ENCODE peak calls at places on chromosomes 6 and 20, in nine cellular contexts. C, B, K, T, U, F, V, Z and I are unnamed samples.

GRCh38 chr6:24600903-24601302 is 45.1 kb downstream of the KIAA0319 start:
- DNase-seq in Z (no peak), T (no peak), V (no peak), U (no peak), B (no peak), K (no peak), F (no peak), C (no peak), I (no peak)

GRCh38 chr6:10138917-10139316 is 276.0 kb downstream of the TFAP2A start:
- DNase-seq in K (no peak), T (no peak), U (no peak), F (no peak), C (no peak), Z (no peak), V (no peak), B (no peak), I (no peak)

GRCh38 chr20:36820928-36821327 is 47.4 kb upstream of the DSN1 start:
- DNase-seq in F (no peak), B (no peak), V (no peak), T (no peak), U (no peak), C (no peak), K (no peak), Z (no peak), I (no peak)

GRCh38 chr20:62025832-62026563 is 39.7 kb downstream of the TAF4 start:
- DNase-seq in F (no peak), U (no peak), V (no peak), C (no peak), K (peak; percentile 57), Z (no peak), B (no peak), T (peak; percentile 29), I (no peak)

GRCh38 chr20:59004763-59005522 is 2.1 kb downstream of the CTSZ start:
- DNase-seq in C (no peak), U (peak; percentile 78), F (peak; percentile 51), V (peak; percentile 18), T (peak; percentile 22), K (no peak), B (peak; percentile 86), Z (peak; percentile 90), I (no peak)

GRCh38 chr20:45366631-45367030 is 3.7 kb downstream of the SYS1 start:
- DNase-seq in C (no peak), F (no peak), T (no peak), V (no peak), U (peak; percentile 47), B (no peak), Z (no peak), K (no peak), I (no peak)

GRCh38 chr6:160088774-160089533 is 32.7 kb upstream of the SLC22A1 start:
- DNase-seq in C (no peak), U (no peak), K (no peak), Z (no peak), B (no peak), F (no peak), T (no peak), V (no peak), I (no peak)

GRCh38 chr20:957544-957943 is 41.4 kb upstream of the ANGPT4 start:
- DNase-seq in F (no peak), B (no peak), U (no peak), V (no peak), C (no peak), K (no peak), Z (no peak), T (no peak), I (no peak)

GRCh38 chr6:134436281-134436815 is 118.4 kb upstream of the SGK1 start:
- DNase-seq in Z (peak; percentile 88), V (no peak), B (peak; percentile 24), U (no peak), K (no peak), T (peak; percentile 20), F (peak; percentile 58), C (no peak), I (peak; percentile 26)

GRCh38 chr6:32954983-32955802 is 2.3 kb upstream of the HLA-DMA start:
- DNase-seq in V (no peak), B (peak; percentile 42), C (no peak), Z (no peak), F (peak; percentile 11), K (peak; percentile 68), U (no peak), T (no peak), I (no peak)

GRCh38 chr6:14423955-14424354 is 306.4 kb downstream of the CD83 start:
- DNase-seq in Z (no peak), B (no peak), F (no peak), T (no peak), C (no peak), U (no peak), V (no peak), K (no peak), I (no peak)

GRCh38 chr20:52448513-52448912 is 256.9 kb upstream of the ZFP64 start:
- DNase-seq in Z (no peak), K (no peak), V (no peak), C (peak; percentile 62), U (no peak), T (no peak), F (no peak), B (no peak), I (no peak)

GRCh38 chr20:18276821-18277220 is 11.5 kb upstream of the ZNF133 start:
- DNase-seq in T (peak; percentile 22), V (peak; percentile 48), F (peak; percentile 75), C (peak; percentile 62), K (peak; percentile 77), U (no peak), B (peak; percentile 77), Z (no peak), I (peak; percentile 45)

GRCh38 chr6:169161572-169162167 is 92.0 kb downstream of the THBS2 start:
- DNase-seq in F (no peak), B (no peak), C (peak; percentile 15), Z (peak; percentile 86), T (no peak), K (no peak), V (no peak), U (no peak), I (no peak)

GRCh38 chr6:41730531-41731436 is 4.6 kb downstream of the TFEB start:
- DNase-seq in U (no peak), B (no peak), C (no peak), T (no peak), Z (no peak), F (no peak), V (no peak), K (no peak), I (peak; percentile 18)

DNA sequence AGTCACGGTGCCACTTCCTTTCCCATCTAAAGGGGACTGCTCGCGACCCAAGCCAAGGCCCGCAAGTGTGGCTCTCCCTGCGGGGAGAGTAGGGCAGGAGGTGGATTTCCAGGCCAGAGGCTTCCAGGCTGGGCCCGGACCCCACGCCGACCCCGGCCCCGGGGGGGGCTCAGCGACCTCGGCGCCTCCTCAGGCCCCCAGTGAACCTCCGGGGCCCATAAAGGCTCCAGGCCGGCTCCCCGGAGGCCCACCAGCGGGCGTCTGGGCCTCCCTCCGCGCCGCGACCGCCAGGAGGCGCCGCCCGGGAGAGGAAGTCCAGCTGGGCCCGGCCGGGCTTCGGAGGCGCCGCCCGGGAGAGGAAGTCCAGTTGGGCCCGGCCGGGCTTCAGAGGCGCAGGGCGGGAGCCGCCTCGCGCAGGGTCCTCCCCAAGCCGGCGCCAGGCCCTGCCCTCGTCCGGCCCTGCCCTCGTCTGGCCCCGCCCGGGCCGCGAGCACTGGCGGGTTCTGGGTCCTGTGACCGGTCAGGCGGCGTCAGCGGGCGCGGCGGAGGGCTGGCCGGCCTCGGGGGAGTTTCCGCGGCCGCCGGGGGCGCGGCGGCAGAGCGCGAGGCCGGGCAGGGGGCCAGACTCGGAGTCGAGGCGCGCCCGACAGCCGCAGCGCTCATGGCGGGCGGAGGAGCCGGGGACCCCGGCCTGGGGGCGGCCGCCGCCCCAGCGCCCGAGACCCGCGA is at the start of gene RAB32:
- DNase-seq in K (peak; percentile 92), V (peak; percentile 87), T (peak; percentile 93), F (peak; percentile 95), C (peak; percentile 89), B (peak; percentile 93), U (peak; percentile 96), Z (peak; percentile 97), I (peak; percentile 72)
- H3K4me3 ChIP-seq in K (peak within 1 kb of the TSS; percentile 42), V (peak within 1 kb of the TSS; percentile 57), T (peak within 1 kb of the TSS; percentile 84), F (peak within 1 kb of the TSS; percentile 55), C (peak within 1 kb of the TSS; percentile 76), B (peak within 1 kb of the TSS; percentile 89), U (peak within 1 kb of the TSS; percentile 84), Z (peak within 1 kb of the TSS; percentile 51), I (peak within 1 kb of the TSS; percentile 68)

GRCh38 chr6:131950767-131951575 is at the start of gene CCN2:
- DNase-seq in T (peak; percentile 86), F (peak; percentile 52), K (peak; percentile 87), U (peak; percentile 95), Z (peak; percentile 96), B (peak; percentile 84), V (peak; percentile 76), C (peak; percentile 90), I (peak; percentile 40)
- TF ChIP-seq POLR2A in T (peak; percentile 76), F (peak; percentile 88), K (peak; percentile 92), U (no peak), Z (no peak), B (peak; percentile 88), V (peak; percentile 52), C (peak; percentile 64), I (peak; percentile 43)

GRCh38 chr6:16135078-16135477 is 6.2 kb downstream of the MYLIP start:
- DNase-seq in B (no peak), K (no peak), T (no peak), C (no peak), F (no peak), V (no peak), U (no peak), Z (no peak), I (no peak)
- H3K4me3 ChIP-seq in B (no peak overlapping the region), K (no peak overlapping the region), T (no peak overlapping the region), C (no peak overlapping the region), F (no peak overlapping the region), V (no peak overlapping the region), U (no peak overlapping the region), Z (no peak overlapping the region), I (no peak overlapping the region)

GRCh38 chr6:11771473-11772048 is 7.0 kb downstream of the ADTRP start:
- DNase-seq in T (no peak), V (no peak), U (no peak), K (no peak), Z (no peak), F (no peak), C (no peak), B (no peak), I (no peak)

GRCh38 chr6:11767458-11767857 is 11.1 kb downstream of the ADTRP start:
- DNase-seq in U (no peak), Z (no peak), F (no peak), B (no peak), C (no peak), V (no peak), T (no peak), K (no peak), I (no peak)

GRCh38 chr6:11770546-11771466 is 7.8 kb downstream of the ADTRP start:
- DNase-seq in V (peak; percentile 84), C (peak; percentile 77), B (peak; percentile 91), Z (peak; percentile 98), T (peak; percentile 92), K (peak; percentile 52), F (peak; percentile 54), U (peak; percentile 96), I (peak; percentile 88)

GRCh38 chr6:11769816-11770545 is 8.6 kb downstream of the ADTRP start:
- DNase-seq in F (no peak), V (no peak), C (no peak), B (peak; percentile 41), Z (no peak), T (no peak), K (no peak), U (no peak), I (no peak)

DNA sequence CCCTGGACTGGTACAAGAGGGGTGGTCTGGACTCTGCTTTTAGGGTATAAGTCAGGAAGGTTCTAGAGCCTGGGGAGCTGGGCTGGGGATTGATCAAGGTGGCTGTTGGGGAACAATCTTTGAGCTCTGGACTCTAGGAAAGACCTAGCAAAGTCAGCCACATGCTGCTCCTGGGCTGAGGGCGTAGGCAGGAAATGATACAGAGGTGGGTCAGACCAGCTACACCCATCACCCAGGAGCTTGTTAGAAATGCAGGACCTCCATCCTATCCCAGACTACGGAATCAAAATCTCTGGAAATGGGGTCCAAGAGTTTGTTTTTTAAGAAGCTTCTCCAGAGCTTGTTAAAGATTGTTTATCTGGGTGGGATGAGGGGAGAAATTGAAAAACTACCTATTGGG is 9.4 kb downstream of the ADTRP start:
- DNase-seq in T (no peak), B (no peak), Z (no peak), V (no peak), F (no peak), U (no peak), K (no peak), C (no peak), I (no peak)
- TF ChIP-seq POLR2A in T (no peak), B (no peak), Z (no peak), V (no peak), F (no peak), U (no peak), K (no peak), C (no peak), I (no peak)